ENCODE peak calls at places on chromosomes 4 and X, in ten cellular contexts. W, P, F, C, G, N, J, B, M and R are unnamed samples.

GRCh38 chr4:11149612-11150259 is 279.0 kb downstream of the HS3ST1 start:
- DNase-seq in J (no peak), C (no peak), W (no peak), N (no peak), G (no peak), B (no peak), M (no peak), F (no peak), P (no peak), R (no peak)

GRCh38 chrX:111561851-111562250 is 50.4 kb downstream of the SERTM2 start:
- DNase-seq in W (no peak), M (no peak), C (no peak), N (no peak), J (no peak), P (no peak), G (no peak), F (no peak), B (no peak), R (no peak)

GRCh38 chr4:37644962-37645361 is 41.2 kb downstream of the RELL1 start:
- DNase-seq in C (no peak), F (no peak), W (peak; percentile 65), N (no peak), B (no peak), J (no peak), G (no peak), P (peak; percentile 55), M (no peak), R (peak; percentile 93)

GRCh38 chr4:186472948-186473347 is 82.4 kb downstream of the MTNR1A start:
- DNase-seq in N (no peak), J (no peak), B (no peak), F (peak; percentile 5), P (peak; percentile 59), W (no peak), G (peak; percentile 7), C (no peak), M (no peak), R (peak; percentile 62)

GRCh38 chr4:128162434-128162833 is 101.3 kb downstream of the LARP1B start:
- DNase-seq in B (no peak), P (peak; percentile 23), F (no peak), N (no peak), G (no peak), M (no peak), W (no peak), J (no peak), C (no peak), R (peak; percentile 37)

GRCh38 chrX:80285131-80285773 is 135.0 kb upstream of the TENT5D start:
- DNase-seq in F (peak; percentile 32), G (peak; percentile 19), W (no peak), B (no peak), M (no peak), N (no peak), P (no peak), J (no peak), C (no peak), R (peak; percentile 29)

GRCh38 chrX:72216973-72217372 is 21.9 kb downstream of the ERCC6L start:
- DNase-seq in M (no peak), F (no peak), P (peak; percentile 10), G (no peak), J (no peak), N (no peak), B (no peak), W (no peak), C (no peak), R (no peak)

GRCh38 chr4:125826801-125827200 is 512.0 kb downstream of the FAT4 start:
- DNase-seq in B (no peak), J (no peak), W (no peak), G (no peak), N (no peak), P (no peak), C (no peak), F (no peak), M (no peak), R (peak; percentile 17)

GRCh38 chr4:78121338-78121904 is 64.3 kb downstream of the FRAS1 start:
- DNase-seq in W (no peak), N (no peak), B (no peak), P (no peak), G (no peak), J (no peak), F (no peak), C (peak; percentile 71), M (no peak), R (no peak)

GRCh38 chr4:150852237-150852636 is 162.8 kb downstream of the LRBA start:
- DNase-seq in C (no peak), J (no peak), M (no peak), B (no peak), P (no peak), N (no peak), W (no peak), F (no peak), G (no peak), R (no peak)

GRCh38 chrX:31071725-31072124 is at the start of gene FTHL17:
- DNase-seq in W (no peak), P (no peak), F (no peak), N (no peak), G (no peak), J (no peak), M (no peak), C (no peak), B (no peak), R (no peak)

DNA sequence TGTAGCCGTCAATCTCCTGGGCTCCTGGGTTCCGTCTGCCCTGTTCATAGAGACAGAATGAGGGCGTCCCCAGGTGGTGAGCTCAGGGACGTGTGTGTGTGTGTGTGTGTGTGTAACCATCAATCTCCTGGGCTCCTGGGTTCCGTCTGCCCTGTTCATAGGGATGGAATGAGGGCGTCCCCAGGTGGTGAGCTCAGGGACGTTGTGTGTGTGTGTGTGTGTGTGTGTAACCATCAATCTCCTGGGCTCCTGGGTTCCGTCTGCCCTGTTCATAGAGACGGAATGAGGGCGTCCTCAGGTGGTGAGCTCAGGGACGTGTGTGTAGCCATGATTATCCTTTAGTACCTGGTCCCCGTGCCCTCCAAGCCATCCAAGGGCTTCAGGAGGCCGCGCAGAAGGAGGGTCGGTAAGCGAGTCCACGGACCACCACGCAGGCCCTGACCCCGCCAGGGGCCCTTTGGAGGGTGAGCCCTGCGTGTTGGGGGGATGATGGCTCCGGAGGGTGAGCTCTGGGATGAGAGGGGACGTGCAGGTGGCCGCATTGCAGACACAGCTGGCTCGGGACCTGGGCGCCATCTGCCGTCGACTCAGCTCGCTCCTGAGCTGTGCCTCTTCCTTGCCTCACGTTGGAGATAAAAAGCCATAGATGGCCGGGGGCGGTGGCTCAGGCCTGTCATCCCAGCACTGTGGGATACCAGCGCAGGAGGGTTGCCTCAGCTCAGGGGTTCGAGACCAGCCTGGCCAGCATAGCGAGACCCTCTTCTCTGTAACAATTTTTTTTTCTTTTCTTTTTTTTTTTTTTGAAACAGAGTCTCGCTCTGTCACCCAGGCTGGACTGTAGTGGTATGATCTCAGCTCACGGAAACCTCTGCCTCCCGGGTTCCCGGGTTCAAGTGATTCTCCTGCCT is 5.4 kb upstream of the GTPBP6 start:
- DNase-seq in F (peak; percentile 57), J (peak; percentile 84), C (peak; percentile 47), M (no peak), W (peak; percentile 48), P (peak; percentile 89), N (peak; percentile 60), G (peak; percentile 86), B (peak; percentile 67), R (peak; percentile 63)
- TF ChIP-seq CTCF in F (no peak), J (no peak), C (no peak), M (no peak), W (peak; percentile 22), P (peak; percentile 2), N (no peak), G (peak; percentile 54), B (no peak), R (no peak)

GRCh38 chrX:153765138-153766079 is 1.4 kb downstream of the PLXNB3 start:
- DNase-seq in M (peak; percentile 19), F (no peak), W (no peak), C (peak; percentile 49), J (peak; percentile 80), B (peak; percentile 25), P (peak; percentile 15), N (no peak), G (no peak), R (no peak)

GRCh38 chrX:153764786-153765137 is 713 bp downstream of the PLXNB3 start:
- DNase-seq in P (no peak), B (no peak), J (peak; percentile 69), G (no peak), N (no peak), C (peak; percentile 23), M (peak; percentile 13), F (no peak), W (no peak), R (no peak)

GRCh38 chrX:153767674-153768055 is 3.6 kb downstream of the PLXNB3 start:
- DNase-seq in J (no peak), G (no peak), M (no peak), N (no peak), C (no peak), P (no peak), B (no peak), W (no peak), F (no peak), R (no peak)

GRCh38 chrX:153766871-153767673 is 3.0 kb downstream of the PLXNB3 start:
- DNase-seq in B (peak; percentile 29), G (no peak), W (no peak), C (peak; percentile 18), J (peak; percentile 78), P (no peak), M (peak; percentile 11), F (no peak), N (no peak), R (no peak)

GRCh38 chrX:153766098-153766817 is 2.2 kb downstream of the PLXNB3 start:
- DNase-seq in J (peak; percentile 76), F (peak; percentile 88), W (peak; percentile 55), N (no peak), G (peak; percentile 65), B (peak; percentile 36), C (peak; percentile 23), M (peak; percentile 16), P (peak; percentile 66), R (peak; percentile 59)
- H3K4me3 ChIP-seq in J (no peak overlapping the region), F (peak overlapping the region; percentile 46), W (peak overlapping the region; percentile 46), N (peak overlapping the region; percentile 26), G (peak overlapping the region; percentile 2), B (no peak overlapping the region), C (no peak overlapping the region), M (no peak overlapping the region), P (peak overlapping the region; percentile 54), R (peak overlapping the region; percentile 19)

GRCh38 chr4:173213296-173213695 is 44.7 kb downstream of the GALNT7 start:
- DNase-seq in F (no peak), M (no peak), C (no peak), N (no peak), P (no peak), J (no peak), B (no peak), W (no peak), G (no peak), R (peak; percentile 70)
- TF ChIP-seq CTCF in F (no peak), M (no peak), C (no peak), N (no peak), P (no peak), J (no peak), B (no peak), W (no peak), G (no peak), R (no peak)

DNA sequence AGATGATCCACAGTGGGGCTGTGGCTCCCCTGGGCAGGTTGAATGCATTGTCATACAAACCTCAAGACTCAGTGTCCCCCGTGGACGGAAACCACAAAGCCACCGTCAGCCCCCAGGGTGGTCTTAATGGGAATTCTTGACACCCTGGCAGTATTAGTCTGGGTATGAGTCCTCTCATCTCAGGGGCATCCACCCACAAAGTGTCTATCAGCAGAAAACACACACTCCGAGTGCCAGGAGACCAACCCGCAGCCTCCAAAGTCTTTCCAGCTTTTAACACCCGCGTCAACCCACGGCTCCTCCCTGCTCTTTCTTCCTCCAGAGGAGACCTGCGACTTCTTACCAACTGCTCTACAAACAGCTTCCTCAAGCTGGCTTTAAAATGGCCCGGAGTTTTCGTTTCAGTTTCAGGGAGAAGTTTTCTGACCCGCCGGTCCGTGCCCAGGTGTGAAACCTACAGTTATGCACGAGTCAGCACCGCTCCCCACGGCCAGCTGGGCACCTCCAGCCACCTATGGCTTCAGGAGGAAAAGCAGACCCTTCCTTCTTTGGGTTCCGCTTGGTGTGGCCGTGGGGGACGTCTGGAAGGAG is 14.4 kb upstream of the ASMTL start:
- DNase-seq in F (no peak), C (no peak), J (peak; percentile 87), P (no peak), G (no peak), B (no peak), W (no peak), M (peak; percentile 13), N (peak; percentile 38), R (no peak)
- H3K4me3 ChIP-seq in F (no peak overlapping the region), C (no peak overlapping the region), J (peak overlapping the region; percentile 51), P (no peak overlapping the region), G (no peak overlapping the region), B (no peak overlapping the region), W (no peak overlapping the region), M (no peak overlapping the region), N (no peak overlapping the region), R (no peak overlapping the region)